ENCODE peak calls at places on chromosomes 5 and 9, in six cellular contexts. K, A, I, X, T and U are unnamed samples.
A peak's percentile ranks its signal among the peaks of the same experiment; 100 is the strongest.

GRCh38 chr9:130482463-130482862 is 37.7 kb downstream of the ASS1 start:
- DNase-seq in T (peak; percentile 13), A (no peak), I (no peak), K (no peak), X (no peak), U (no peak)

GRCh38 chr5:169808118-169808581 is 171.1 kb downstream of the DOCK2 start:
- DNase-seq in X (no peak), T (no peak), K (no peak), I (no peak), A (no peak), U (no peak)

GRCh38 chr9:132125944-132126720 is 35.7 kb upstream of the NTNG2 start:
- DNase-seq in X (no peak), K (no peak), T (no peak), A (no peak), I (no peak), U (no peak)

GRCh38 chr5:137220523-137220927 is 278.6 kb downstream of the SPOCK1 start:
- DNase-seq in K (peak; percentile 96), A (no peak), X (no peak), I (no peak), T (peak; percentile 52), U (peak; percentile 65)

GRCh38 chr9:32884482-32884881 is 101.1 kb downstream of the TMEM215 start:
- DNase-seq in I (no peak), T (no peak), A (no peak), K (no peak), X (no peak), U (no peak)

GRCh38 chr9:103913899-103914298 is 180.2 kb upstream of the SMC2 start:
- DNase-seq in A (no peak), K (peak; percentile 3), I (no peak), T (no peak), X (no peak), U (no peak)

GRCh38 chr5:137310051-137310730 is 188.9 kb downstream of the SPOCK1 start:
- DNase-seq in I (no peak), A (peak; percentile 78), T (no peak), X (no peak), K (peak; percentile 81), U (peak; percentile 79)

GRCh38 chr9:111957856-111958631 is 61.4 kb downstream of the UGCG start:
- DNase-seq in K (peak; percentile 96), X (no peak), T (no peak), I (no peak), A (peak; percentile 91), U (peak; percentile 98)

GRCh38 chr5:16784088-16784487 is 152.0 kb downstream of the MYO10 start:
- DNase-seq in I (no peak), A (peak; percentile 56), T (no peak), X (no peak), K (no peak), U (no peak)

GRCh38 chr9:33101104-33101951 is 24.9 kb upstream of the SMU1 start:
- DNase-seq in I (no peak), X (no peak), A (no peak), T (no peak), K (peak; percentile 64), U (no peak)

GRCh38 chr5:66122379-66123034 is 21.6 kb upstream of the SREK1 start:
- DNase-seq in X (no peak), A (no peak), T (no peak), K (peak; percentile 32), I (no peak), U (no peak)

GRCh38 chr5:74040065-74040551 is 414.1 kb downstream of the ARHGEF28 start:
- DNase-seq in I (no peak), K (peak; percentile 65), T (no peak), X (no peak), A (peak; percentile 48), U (no peak)

GRCh38 chr5:110785356-110785755 is 46.5 kb downstream of the SLC25A46 start:
- DNase-seq in A (no peak), T (no peak), X (no peak), I (no peak), K (peak; percentile 86), U (no peak)

GRCh38 chr5:142674438-142675210 is 11.3 kb downstream of the FGF1 start:
- DNase-seq in I (no peak), K (peak; percentile 60), X (no peak), A (peak; percentile 41), T (peak; percentile 40), U (no peak)

GRCh38 chr9:134175808-134176598 is 11.6 kb upstream of the RNU6ATAC start:
- DNase-seq in K (no peak), T (peak; percentile 56), I (peak; percentile 45), A (no peak), X (no peak), U (no peak)

GRCh38 chr9:15221746-15222145 is 85.3 kb downstream of the TTC39B start:
- DNase-seq in X (no peak), A (no peak), T (no peak), I (no peak), K (no peak), U (no peak)

GRCh38 chr5:127650649-127651048 is 1.8 kb downstream of the CTXN3 start:
- DNase-seq in X (no peak), I (no peak), K (peak; percentile 67), A (no peak), T (peak; percentile 26), U (peak; percentile 85)

GRCh38 chr5:134003957-134004625 is 684 bp downstream of the VDAC1 start:
- DNase-seq in K (peak; percentile 52), A (no peak), X (peak; percentile 51), I (peak; percentile 84), T (peak; percentile 69), U (no peak)

GRCh38 chr5:174091006-174091578 is 45.6 kb downstream of the NSG2 start:
- DNase-seq in X (no peak), T (no peak), I (no peak), A (no peak), K (no peak), U (peak; percentile 67)

GRCh38 chr5:51987679-51988209 is 604.5 kb downstream of the ISL1 start:
- DNase-seq in K (no peak), T (no peak), I (no peak), A (no peak), X (no peak), U (no peak)

GRCh38 chr5:111278824-111279504 is 54.8 kb downstream of the CAMK4 start:
- DNase-seq in X (peak; percentile 50), T (peak; percentile 78), K (peak; percentile 35), I (peak; percentile 71), A (no peak), U (no peak)

GRCh38 chr9:25261445-25261844 is 416.8 kb downstream of the TUSC1 start:
- DNase-seq in T (no peak), X (no peak), K (no peak), A (no peak), I (no peak), U (no peak)

GRCh38 chr5:170293273-170293672 is 4.3 kb downstream of the LCP2 start:
- DNase-seq in T (no peak), A (no peak), I (peak; percentile 78), K (no peak), X (peak; percentile 63), U (no peak)

GRCh38 chr9:113876806-113877236 is 712 bp downstream of the ZNF618 start:
- DNase-seq in A (no peak), I (no peak), T (peak; percentile 36), X (no peak), K (no peak), U (no peak)

GRCh38 chr5:155728146-155728856 is 598.7 kb upstream of the SGCD start:
- DNase-seq in I (peak; percentile 54), A (no peak), K (peak; percentile 34), T (peak; percentile 74), X (no peak), U (peak; percentile 25)

GRCh38 chr9:19701274-19701673 is 87.6 kb downstream of the SLC24A2 start:
- DNase-seq in K (no peak), T (no peak), I (no peak), X (no peak), A (no peak), U (no peak)
- H3K4me3 ChIP-seq in K (no peak overlapping the region), T (no peak overlapping the region), I (no peak overlapping the region), X (no peak overlapping the region), A (no peak overlapping the region), U (no peak overlapping the region)

DNA sequence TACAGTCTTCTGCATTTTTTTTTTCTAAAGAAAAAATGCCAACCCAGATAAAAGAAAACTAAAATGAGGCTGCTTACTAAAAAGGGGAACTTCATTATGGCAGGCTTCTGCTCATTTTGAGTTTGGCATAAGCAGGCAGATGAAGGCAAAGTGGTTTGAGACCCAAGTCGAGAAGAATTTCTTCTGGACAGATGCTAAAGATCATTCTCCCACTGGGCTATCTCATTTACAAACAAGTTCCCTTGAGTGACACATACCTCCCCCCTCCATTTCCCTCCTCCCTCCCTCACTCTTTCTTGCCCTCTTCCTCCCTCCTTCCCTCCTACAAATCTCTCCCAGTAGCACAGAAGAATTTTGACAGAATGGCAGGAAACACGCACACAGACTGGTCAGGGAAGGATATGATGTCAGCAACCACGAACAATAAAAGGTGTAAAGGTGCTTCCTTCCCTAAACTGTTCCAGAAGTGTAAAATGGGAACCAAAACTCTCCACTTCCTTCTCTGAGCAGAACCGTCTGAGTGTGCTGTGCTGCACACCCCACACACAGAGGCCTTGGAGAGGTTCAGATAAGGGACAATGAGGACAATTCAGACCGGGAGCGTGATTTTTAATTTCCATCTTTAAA is 55.9 kb downstream of the MEF2C start:
- DNase-seq in K (peak; percentile 6), A (peak; percentile 55), X (no peak), T (peak; percentile 50), I (no peak), U (no peak)
- H3K4me3 ChIP-seq in K (no peak overlapping the region), A (no peak overlapping the region), X (no peak overlapping the region), T (no peak overlapping the region), I (no peak overlapping the region), U (no peak overlapping the region)

DNA sequence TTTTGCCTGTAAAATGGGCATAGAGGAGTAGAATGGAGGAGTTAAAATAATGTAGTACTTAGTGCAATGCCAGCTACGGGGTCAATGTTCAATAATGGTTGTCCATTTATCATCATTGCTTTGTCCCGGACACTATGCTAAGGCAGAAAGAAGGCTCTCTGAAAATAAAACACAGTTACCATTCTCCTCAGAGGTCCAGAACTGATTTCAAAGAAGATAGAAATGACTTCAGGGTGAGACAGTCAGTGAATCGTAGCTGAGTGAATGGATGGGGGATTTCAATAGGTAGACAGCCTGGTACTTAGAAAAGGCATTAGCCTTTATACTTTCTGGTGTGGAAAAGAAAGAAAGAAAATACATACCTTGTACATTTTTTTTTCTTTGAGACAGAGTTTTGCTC is 1.2 kb upstream of the AK3 start:
- DNase-seq in I (no peak), X (no peak), A (no peak), K (peak; percentile 61), T (no peak), U (no peak)
- H3K4me3 ChIP-seq in I (peak overlapping the region; percentile 98), X (no peak overlapping the region), A (peak overlapping the region; percentile 84), K (peak overlapping the region; percentile 80), T (peak overlapping the region; percentile 51), U (no peak overlapping the region)

DNA sequence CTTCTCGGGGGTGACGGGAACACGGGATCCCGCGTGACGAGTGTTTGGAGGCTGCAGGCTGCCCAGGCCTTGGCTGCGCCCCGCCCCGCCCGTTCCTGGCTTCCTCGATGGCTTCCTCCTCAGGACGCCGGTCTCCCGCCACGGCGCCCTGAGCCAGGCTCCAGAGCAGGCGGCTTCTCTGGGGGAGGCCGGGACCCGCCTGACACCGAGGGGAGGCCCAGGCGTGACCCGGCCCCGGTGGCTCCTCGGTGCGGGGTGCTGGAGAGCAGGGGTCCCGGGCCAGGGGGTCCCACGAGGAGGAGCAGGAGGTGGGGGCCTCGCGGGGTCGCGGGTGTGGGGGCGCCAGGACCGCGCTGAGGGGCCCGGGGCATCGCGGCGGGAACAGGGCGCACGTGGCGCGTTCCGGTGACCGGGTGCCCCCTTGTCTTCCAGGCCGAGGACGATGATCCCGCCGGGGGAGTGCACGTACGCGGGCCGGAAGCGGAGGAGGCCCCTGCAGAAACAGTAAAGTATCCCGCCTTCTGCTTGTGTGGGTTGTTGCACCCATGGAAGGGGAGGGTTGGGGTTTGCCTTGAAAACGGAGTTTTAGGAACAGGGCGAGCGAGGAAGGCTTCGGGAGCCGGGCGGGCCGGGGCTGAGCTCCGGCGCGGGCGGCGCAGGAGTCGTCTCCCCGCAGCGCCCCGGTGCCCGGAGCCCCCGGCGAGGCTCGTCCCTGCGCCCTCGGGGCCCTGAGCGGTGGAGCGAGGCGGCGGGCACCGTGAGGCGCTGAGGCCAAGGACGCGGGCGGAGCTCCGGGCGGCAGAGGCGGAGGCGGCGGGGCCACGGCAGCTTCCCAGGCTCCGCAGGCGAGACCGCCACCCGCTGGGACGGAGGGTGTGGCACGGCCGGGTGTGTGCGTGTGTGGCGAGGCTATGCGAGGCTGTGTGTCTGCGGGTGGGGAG is 22.2 kb downstream of the AHRR start:
- DNase-seq in I (peak; percentile 76), K (peak; percentile 39), X (no peak), A (no peak), T (peak; percentile 62), U (peak; percentile 9)
- H3K4me3 ChIP-seq in I (peak overlapping the region; percentile 61), K (peak overlapping the region; percentile 36), X (peak overlapping the region; percentile 50), A (peak overlapping the region; percentile 43), T (peak overlapping the region; percentile 16), U (peak overlapping the region; percentile 22)